ENCODE peak calls at places on chromosome 4, in five cellular contexts. B is HepG2; D is naive thymus-derived CD4-positive, alpha-beta T cell; E is adrenal gland; A is CD4-positive, alpha-beta memory T cell. Z is an unnamed sample. For H3K36me3 and H3K4me1, the result is how much of the 10 kb centered on the place peaks cover.

GRCh38 chr4:73776363-73776762 is 36.0 kb downstream of the CXCL8 start:
- DNase-seq in B (peak), D (no peak), E (peak), A (no peak), Z (peak)

GRCh38 chr4:11408569-11408968 is 20.1 kb downstream of the HS3ST1 start:
- DNase-seq in B (no peak), D (no peak), E (no peak), A (no peak), Z (no peak)

GRCh38 chr4:36322921-36323354 is 41.5 kb downstream of the DTHD1 start:
- DNase-seq in B (no peak), D (peak), E (no peak), A (peak), Z (no peak)

GRCh38 chr4:107380836-107381438 is 339.1 kb downstream of the PAPSS1 start:
- DNase-seq in B (no peak), D (no peak), E (no peak), A (no peak), Z (no peak)

GRCh38 chr4:57109847-57110634 is at the start of gene IGFBP7:
- DNase-seq in B (no peak), D (no peak), E (peak), A (no peak), Z (peak)

GRCh38 chr4:110171981-110172380 is 26.4 kb downstream of the ELOVL6 start:
- DNase-seq in B (no peak), D (no peak), E (no peak), A (no peak), Z (no peak)

GRCh38 chr4:65046496-65047101 is 623.7 kb downstream of the EPHA5 start:
- DNase-seq in B (no peak), D (no peak), E (no peak), A (no peak), Z (peak)

GRCh38 chr4:6563935-6564645 is 10.9 kb upstream of the MAN2B2 start:
- DNase-seq in B (no peak), D (no peak), E (no peak), A (no peak), Z (no peak)

GRCh38 chr4:1130318-1131186 is 17.2 kb upstream of the RNF212 start:
- DNase-seq in B (peak), D (peak), E (peak), A (peak), Z (peak)

GRCh38 chr4:90840828-90841227 is 713.6 kb downstream of the CCSER1 start:
- DNase-seq in B (no peak), D (no peak), E (no peak), A (no peak), Z (no peak)

GRCh38 chr4:124144302-124144701 is 568.2 kb downstream of the ANKRD50 start:
- DNase-seq in B (no peak), D (no peak), E (no peak), A (no peak), Z (peak)

GRCh38 chr4:63348735-63349673 is 1060.2 kb downstream of the TECRL start:
- DNase-seq in B (no peak), D (no peak), E (no peak), A (no peak), Z (no peak)

GRCh38 chr4:3070709-3071500 is 3.4 kb downstream of the HTT-AS start:
- DNase-seq in B (no peak), D (no peak), E (no peak), A (no peak), Z (no peak)

GRCh38 chr4:101941816-101942358 is 151.4 kb downstream of the BANK1 start:
- DNase-seq in B (no peak), D (no peak), E (no peak), A (no peak), Z (no peak)

GRCh38 chr4:107247738-107248137 is 211.6 kb upstream of the DKK2 start:
- DNase-seq in B (no peak), D (no peak), E (peak), A (no peak), Z (no peak)

GRCh38 chr4:48031802-48032525 is 15.4 kb downstream of the NIPAL1 start:
- DNase-seq in B (no peak), D (no peak), E (peak), A (no peak), Z (peak)

GRCh38 chr4:94523033-94523590 is 71.4 kb downstream of the PDLIM5 start:
- DNase-seq in B (no peak), D (no peak), E (no peak), A (no peak), Z (no peak)

GRCh38 chr4:56650259-56651070 is 30.6 kb downstream of the HOPX start:
- DNase-seq in B (no peak), D (no peak), E (no peak), A (no peak), Z (no peak)

GRCh38 chr4:6684656-6685055 is 9.0 kb upstream of the S100P start:
- DNase-seq in B (no peak), D (no peak), E (no peak), A (no peak), Z (no peak)

GRCh38 chr4:104596189-104596588 is 101.5 kb upstream of the CXXC4 start:
- DNase-seq in B (no peak), D (no peak), E (no peak), A (no peak), Z (no peak)

GRCh38 chr4:107255114-107255513 is 219.0 kb upstream of the DKK2 start:
- DNase-seq in B (no peak), D (no peak), E (no peak), A (no peak), Z (no peak)

GRCh38 chr4:125714845-125715244 is 400.1 kb downstream of the FAT4 start:
- DNase-seq in B (no peak), D (no peak), E (no peak), A (no peak), Z (no peak)

GRCh38 chr4:113434247-113434587 is 327.3 kb downstream of the CAMK2D start:
- DNase-seq in B (peak), D (no peak), E (no peak), A (no peak), Z (peak)

GRCh38 chr4:174317531-174317930 is 33.8 kb downstream of the CEP44 start:
- DNase-seq in B (no peak), D (no peak), E (no peak), A (no peak), Z (no peak)

GRCh38 chr4:5036239-5036638 is 15.0 kb upstream of the STK32B start:
- DNase-seq in B (no peak), D (no peak), E (no peak), A (no peak), Z (peak)

GRCh38 chr4:15373363-15373762 is 54.5 kb upstream of the C1QTNF7 start:
- DNase-seq in B (no peak), D (no peak), E (no peak), A (no peak), Z (no peak)

GRCh38 chr4:7774301-7775019 is 165.2 kb downstream of the AFAP1 start:
- DNase-seq in B (no peak), D (no peak), E (no peak), A (no peak), Z (no peak)
- H3K36me3 ChIP-seq in B (under half), D (under half), E (under half), A (under half), Z (under half)

GRCh38 chr4:40562208-40562607 is 67.5 kb downstream of the RBM47 start:
- DNase-seq in B (no peak), D (no peak), E (no peak), A (no peak), Z (no peak)
- H3K4me1 ChIP-seq in B (under half), D (under half), E (half or more), A (under half), Z (under half)

DNA sequence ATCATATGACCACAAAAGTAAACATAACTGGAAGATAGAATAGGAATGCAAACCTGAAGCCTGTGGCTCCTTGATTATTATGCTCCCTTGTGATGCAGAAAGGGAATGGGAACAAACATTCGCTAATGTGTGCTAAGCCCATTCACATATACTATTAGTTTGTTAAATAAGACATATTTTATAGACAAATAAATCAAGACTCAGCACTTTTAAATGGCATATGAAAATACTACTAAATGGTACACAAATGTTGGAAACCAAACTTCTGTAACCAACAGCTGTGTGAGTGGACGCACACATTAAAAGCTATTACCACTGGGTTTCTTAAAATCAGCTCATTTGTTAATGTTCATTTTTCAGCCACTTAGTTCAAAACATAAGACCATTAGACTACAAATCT is 96.0 kb downstream of the CBR4 start:
- DNase-seq in B (no peak), D (no peak), E (no peak), A (no peak), Z (no peak)
- H3K36me3 ChIP-seq in B (under half), D (under half), E (under half), A (under half), Z (half or more)

GRCh38 chr4:168589154-168589553 is 92.3 kb downstream of the PALLD start:
- DNase-seq in B (no peak), D (no peak), E (no peak), A (no peak), Z (peak)
- H3K4me1 ChIP-seq in B (under half), D (under half), E (under half), A (under half), Z (under half)

Z was measured in cardiac muscle cell.